ENCODE peak calls at places on chromosomes 6 and 20, in seven cellular contexts. B, M, D, C, V, G and K are unnamed samples.

GRCh38 chr6:41920921-41921711 is at the start of the genes BYSL and MED20:
- DNase-seq in B (peak; percentile 94), M (peak; percentile 94), D (peak; percentile 97), C (peak; percentile 93), V (peak; percentile 91), G (peak; percentile 98), K (no peak)

GRCh38 chr6:37818536-37819176 is 871 bp upstream of the ZFAND3 start:
- DNase-seq in B (peak; percentile 98), M (peak; percentile 94), D (peak; percentile 99), C (peak; percentile 97), V (peak; percentile 92), G (peak; percentile 98), K (peak; percentile 85)

GRCh38 chr6:145147559-145147958 is 587.8 kb downstream of the EPM2A start:
- DNase-seq in B (no peak), M (no peak), D (no peak), C (peak; percentile 67), V (no peak), G (peak; percentile 28), K (no peak)

GRCh38 chr6:46469021-46469420 is 22.2 kb downstream of the RCAN2 start:
- DNase-seq in B (no peak), M (no peak), D (no peak), C (no peak), V (no peak), G (no peak), K (no peak)

GRCh38 chr6:104540743-104541142 is 319.0 kb downstream of the HACE1 start:
- DNase-seq in B (no peak), M (no peak), D (no peak), C (peak; percentile 43), V (no peak), G (peak; percentile 80), K (no peak)

GRCh38 chr20:37673429-37673828 is 20.4 kb upstream of the CTNNBL1 start:
- DNase-seq in B (no peak), M (no peak), D (no peak), C (no peak), V (no peak), G (no peak), K (no peak)

GRCh38 chr6:148829415-148830101 is 82.7 kb downstream of the UST start:
- DNase-seq in B (no peak), M (no peak), D (no peak), C (no peak), V (no peak), G (no peak), K (no peak)

GRCh38 chr6:3835055-3835731 is 14.0 kb upstream of the FAM50B start:
- DNase-seq in B (peak; percentile 37), M (no peak), D (peak; percentile 89), C (peak; percentile 55), V (no peak), G (peak; percentile 43), K (no peak)

GRCh38 chr20:56630086-56630493 is 984 bp downstream of the TFAP2C start:
- DNase-seq in B (peak; percentile 43), M (peak; percentile 83), D (no peak), C (no peak), V (peak; percentile 89), G (peak; percentile 91), K (no peak)

GRCh38 chr6:139699335-139699734 is 324.9 kb upstream of the CITED2 start:
- DNase-seq in B (no peak), M (no peak), D (no peak), C (peak; percentile 86), V (no peak), G (peak; percentile 80), K (no peak)

GRCh38 chr6:38080349-38080748 is 260.8 kb downstream of the ZFAND3 start:
- DNase-seq in B (no peak), M (no peak), D (no peak), C (peak; percentile 65), V (no peak), G (peak; percentile 54), K (no peak)

GRCh38 chr6:44525761-44526351 is 138.3 kb downstream of the CDC5L start:
- DNase-seq in B (no peak), M (no peak), D (no peak), C (no peak), V (no peak), G (no peak), K (no peak)

GRCh38 chr6:44527961-44528644 is 140.6 kb downstream of the CDC5L start:
- DNase-seq in B (no peak), M (no peak), D (no peak), C (no peak), V (no peak), G (no peak), K (no peak)

GRCh38 chr6:44524491-44525227 is 137.2 kb downstream of the CDC5L start:
- DNase-seq in B (no peak), M (no peak), D (no peak), C (no peak), V (no peak), G (no peak), K (no peak)

GRCh38 chr6:44527191-44527960 is 139.9 kb downstream of the CDC5L start:
- DNase-seq in B (no peak), M (no peak), D (no peak), C (no peak), V (no peak), G (no peak), K (no peak)

GRCh38 chr6:44522871-44523270 is 135.4 kb downstream of the CDC5L start:
- DNase-seq in B (no peak), M (no peak), D (no peak), C (no peak), V (no peak), G (no peak), K (no peak)
- H3K9me3 ChIP-seq in B (peaks cover 6% of the 10 kb centered on the region), M (no peaks in the 10 kb centered on the region), D (peaks cover 4% of the 10 kb centered on the region), C (no peaks in the 10 kb centered on the region), V (peaks cover 11% of the 10 kb centered on the region), G (peaks cover 17% of the 10 kb centered on the region), K (no peaks in the 10 kb centered on the region)

GRCh38 chr20:45423700-45424099 is 7.8 kb downstream of the PIGT start:
- DNase-seq in B (no peak), M (no peak), D (no peak), C (no peak), V (no peak), G (no peak), K (no peak)

GRCh38 chr20:45425561-45425960 is 9.6 kb downstream of the PIGT start:
- DNase-seq in B (no peak), M (no peak), D (no peak), C (no peak), V (no peak), G (no peak), K (no peak)

GRCh38 chr20:45429618-45430017 is 13.7 kb downstream of the PIGT start:
- DNase-seq in B (no peak), M (no peak), D (no peak), C (no peak), V (no peak), G (no peak), K (no peak)

GRCh38 chr20:45427236-45428149 is 11.6 kb downstream of the PIGT start:
- DNase-seq in B (peak; percentile 66), M (no peak), D (peak; percentile 85), C (no peak), V (no peak), G (no peak), K (no peak)

DNA sequence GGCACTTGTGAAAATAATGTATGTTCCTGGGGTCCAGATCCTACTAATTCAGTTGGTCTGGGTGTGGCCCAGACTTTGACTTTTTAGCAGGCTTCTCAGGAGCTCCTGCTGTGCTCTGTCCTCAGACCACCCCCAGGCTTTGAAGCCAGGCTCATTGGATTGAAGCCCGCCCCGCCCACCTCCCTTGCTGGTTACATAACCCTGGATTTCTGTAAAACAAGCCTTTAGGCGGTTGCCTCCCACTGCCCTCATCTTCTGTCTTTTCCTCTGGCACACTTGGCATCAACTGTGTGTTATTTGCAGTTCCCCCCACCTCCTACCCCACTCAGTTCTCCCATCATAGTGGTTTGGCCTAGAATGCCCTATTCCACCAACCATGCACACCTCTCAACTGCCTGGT is 10.7 kb downstream of the PIGT start:
- DNase-seq in B (no peak), M (no peak), D (no peak), C (no peak), V (no peak), G (no peak), K (no peak)
- H3K4me1 ChIP-seq in B (peaks cover 14% of the 10 kb centered on the region), M (no peaks in the 10 kb centered on the region), D (no peaks in the 10 kb centered on the region), C (no peaks in the 10 kb centered on the region), V (no peaks in the 10 kb centered on the region), G (peaks cover 10% of the 10 kb centered on the region), K (no peaks in the 10 kb centered on the region)

DNA sequence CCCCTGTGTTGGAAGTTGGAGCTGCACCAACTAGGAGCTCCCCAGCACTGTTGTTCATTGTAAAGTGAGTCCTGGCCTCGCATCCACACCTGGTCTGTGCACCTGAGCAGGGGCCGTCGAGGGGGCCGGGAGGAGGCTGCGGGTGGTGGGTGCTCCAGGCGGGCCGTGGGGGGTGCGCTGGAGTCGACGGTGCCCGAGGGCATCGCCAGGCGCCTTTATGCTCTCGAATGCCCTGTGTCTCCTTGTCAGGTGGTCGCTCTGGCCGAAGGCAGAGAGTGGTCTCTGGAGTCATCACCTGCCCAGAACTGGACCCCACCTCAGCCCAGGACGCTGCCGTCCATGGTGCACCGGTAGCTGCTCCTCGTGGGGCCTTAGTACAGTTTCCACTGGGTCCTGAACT is 4.3 kb downstream of the ARFGAP1 start:
- DNase-seq in B (no peak), M (no peak), D (no peak), C (no peak), V (no peak), G (no peak), K (no peak)
- H3K36me3 ChIP-seq in B (peaks cover 48% of the 10 kb centered on the region), M (peaks cover 45% of the 10 kb centered on the region), D (no peaks in the 10 kb centered on the region), C (peaks cover 33% of the 10 kb centered on the region), V (no peaks in the 10 kb centered on the region), G (peaks cover 59% of the 10 kb centered on the region), K (peaks cover 23% of the 10 kb centered on the region)

GRCh38 chr20:58853976-58854637 is 1.6 kb downstream of the GNAS start:
- DNase-seq in B (no peak), M (no peak), D (no peak), C (no peak), V (no peak), G (no peak), K (no peak)

GRCh38 chr20:58852559-58853271 is at the start of gene GNAS:
- DNase-seq in B (no peak), M (no peak), D (peak; percentile 63), C (peak; percentile 66), V (no peak), G (peak; percentile 78), K (no peak)

GRCh38 chr20:58853466-58853865 is 950 bp downstream of the GNAS start:
- DNase-seq in B (no peak), M (no peak), D (no peak), C (no peak), V (no peak), G (no peak), K (no peak)

GRCh38 chr20:58855506-58856314 is 3.2 kb downstream of the GNAS start:
- DNase-seq in B (no peak), M (no peak), D (no peak), C (no peak), V (peak; percentile 76), G (no peak), K (no peak)

DNA sequence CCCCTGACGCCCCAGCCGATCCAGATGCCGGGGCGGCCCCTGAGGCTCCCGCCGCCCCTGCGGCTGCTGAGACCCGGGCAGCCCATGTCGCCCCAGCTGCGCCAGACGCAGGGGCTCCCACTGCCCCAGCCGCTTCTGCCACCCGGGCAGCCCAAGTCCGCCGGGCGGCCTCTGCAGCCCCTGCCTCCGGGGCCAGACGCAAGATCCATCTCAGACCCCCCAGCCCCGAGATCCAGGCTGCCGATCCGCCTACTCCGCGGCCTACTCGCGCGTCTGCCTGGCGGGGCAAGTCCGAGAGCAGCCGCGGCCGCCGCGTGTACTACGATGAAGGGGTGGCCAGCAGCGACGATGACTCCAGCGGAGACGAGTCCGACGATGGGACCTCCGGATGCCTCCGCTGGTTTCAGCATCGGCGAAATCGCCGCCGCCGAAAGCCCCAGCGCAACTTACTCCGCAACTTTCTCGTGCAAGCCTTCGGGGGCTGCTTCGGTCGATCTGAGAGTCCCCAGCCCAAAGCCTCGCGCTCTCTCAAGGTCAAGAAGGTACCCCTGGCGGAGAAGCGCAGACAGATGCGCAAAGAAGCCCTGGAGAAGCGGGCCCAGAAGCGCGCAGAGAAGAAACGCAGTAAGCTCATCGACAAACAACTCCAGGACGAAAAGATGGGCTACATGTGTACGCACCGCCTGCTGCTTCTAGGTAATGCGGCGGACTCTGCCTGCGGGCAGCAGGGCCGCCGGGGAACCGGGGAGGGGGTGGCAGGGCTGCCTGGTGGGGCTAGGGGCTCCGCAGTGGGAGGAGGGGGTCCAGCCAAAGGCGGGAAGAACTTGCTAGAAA is 2.3 kb downstream of the GNAS start:
- DNase-seq in B (no peak), M (no peak), D (no peak), C (no peak), V (no peak), G (no peak), K (no peak)
- H3K9me3 ChIP-seq in B (no peaks in the 10 kb centered on the region), M (no peaks in the 10 kb centered on the region), D (no peaks in the 10 kb centered on the region), C (no peaks in the 10 kb centered on the region), V (no peaks in the 10 kb centered on the region), G (no peaks in the 10 kb centered on the region), K (no peaks in the 10 kb centered on the region)